ENCODE peak calls at places on chromosomes 6 and 20, in five cellular contexts. R, O, P, U and L are unnamed samples.

GRCh38 chr6:52551483-52552277 is 25.2 kb downstream of the TRAM2 start:
- DNase-seq in U (peak; percentile 26), R (peak; percentile 89), P (peak; percentile 83), O (peak; percentile 90), L (no peak)

GRCh38 chr20:1300083-1300840 is 28.7 kb downstream of the SDCBP2 start:
- DNase-seq in P (no peak), R (no peak), U (no peak), O (no peak), L (no peak)

GRCh38 chr6:15464211-15464725 is 198.6 kb downstream of the DTNBP1 start:
- DNase-seq in P (peak; percentile 27), R (no peak), U (no peak), O (no peak), L (no peak)

GRCh38 chr6:21931641-21932335 is 338.2 kb downstream of the SOX4 start:
- DNase-seq in O (peak; percentile 88), R (no peak), U (no peak), P (peak; percentile 59), L (no peak)

GRCh38 chr6:16108996-16109658 is 19.8 kb upstream of the MYLIP start:
- DNase-seq in P (no peak), R (no peak), O (no peak), U (no peak), L (no peak)

GRCh38 chr20:10610266-10610665 is 63.5 kb downstream of the JAG1 start:
- DNase-seq in P (peak; percentile 48), R (no peak), U (no peak), O (no peak), L (no peak)

GRCh38 chr6:129498556-129498940 is 211.4 kb downstream of the ARHGAP18 start:
- DNase-seq in P (peak; percentile 57), R (peak; percentile 71), U (no peak), O (peak; percentile 68), L (no peak)

GRCh38 chr6:39231386-39231785 is 2.1 kb upstream of the KCNK5 start:
- DNase-seq in O (no peak), R (no peak), U (no peak), P (no peak), L (no peak)

GRCh38 chr6:81808834-81809598 is 56.5 kb upstream of the TENT5A start:
- DNase-seq in P (peak; percentile 12), R (no peak), U (no peak), O (no peak), L (no peak)

GRCh38 chr6:103570431-103570830 is 1289.3 kb downstream of the HACE1 start:
- DNase-seq in P (no peak), O (no peak), R (no peak), U (no peak), L (no peak)

GRCh38 chr20:20363449-20364015 is 4.4 kb upstream of the INSM1 start:
- DNase-seq in R (no peak), P (no peak), O (no peak), U (peak; percentile 9), L (no peak)

GRCh38 chr20:31835977-31836852 is 9.2 kb downstream of the FOXS1 start:
- DNase-seq in O (peak; percentile 91), R (peak; percentile 96), U (no peak), P (peak; percentile 93), L (no peak)

GRCh38 chr6:34300332-34300751 is 51.5 kb upstream of the SMIM29 start:
- DNase-seq in P (no peak), R (no peak), U (no peak), O (no peak), L (no peak)

GRCh38 chr6:24991748-24992467 is 56.1 kb upstream of the RIPOR2 start:
- DNase-seq in U (peak; percentile 36), P (peak; percentile 64), R (peak; percentile 68), O (no peak), L (no peak)

GRCh38 chr6:6725120-6725833 is 136.8 kb downstream of the LY86 start:
- DNase-seq in O (no peak), U (no peak), R (no peak), P (no peak), L (no peak)

GRCh38 chr6:6723316-6723715 is 134.8 kb downstream of the LY86 start:
- DNase-seq in R (no peak), P (no peak), O (no peak), U (no peak), L (no peak)

GRCh38 chr6:6725834-6726194 is 137.3 kb downstream of the LY86 start:
- DNase-seq in P (no peak), R (no peak), O (no peak), U (no peak), L (no peak)

GRCh38 chr6:6723792-6724318 is 135.3 kb downstream of the LY86 start:
- DNase-seq in O (no peak), U (no peak), P (no peak), R (no peak), L (no peak)

DNA sequence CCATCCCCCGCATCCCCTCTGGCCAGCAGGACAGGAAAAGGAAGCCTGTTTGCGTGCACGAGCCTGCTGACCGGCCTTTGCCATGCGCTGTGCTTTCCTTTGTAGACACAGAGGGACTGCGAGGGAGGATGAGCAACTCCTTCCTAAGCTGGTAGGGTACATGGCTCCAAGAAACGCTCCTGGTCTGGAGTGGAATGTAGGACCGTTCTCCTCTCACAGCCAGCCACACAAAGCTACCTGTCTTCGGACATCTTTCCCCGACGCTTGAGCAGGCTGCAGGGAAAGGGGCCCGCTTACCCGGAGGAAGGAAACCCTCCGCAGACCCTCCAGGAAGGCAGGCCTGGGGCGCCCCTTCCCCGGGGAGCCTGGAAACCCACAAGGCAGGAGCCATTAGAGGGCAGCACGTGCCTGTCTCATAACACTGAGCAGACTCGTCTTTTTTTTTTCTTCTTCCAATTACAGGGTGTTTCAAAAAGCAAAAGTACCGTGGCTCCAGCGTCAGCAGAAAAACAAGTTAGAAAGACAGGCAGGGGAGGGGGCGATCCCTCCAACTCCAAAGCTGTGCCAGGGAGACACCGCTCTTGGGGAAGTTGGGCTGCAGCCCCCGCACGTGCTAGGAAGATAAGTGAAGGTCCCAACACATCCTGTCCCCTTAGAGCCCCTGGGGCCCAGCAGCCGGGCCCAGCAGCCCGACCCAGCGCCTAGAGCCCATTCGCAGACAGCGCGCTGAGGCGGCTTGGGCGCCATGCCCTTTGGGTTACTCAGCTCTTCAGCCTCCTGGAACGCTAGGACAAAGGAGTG is 136.0 kb downstream of the LY86 start:
- DNase-seq in U (peak; percentile 70), O (peak; percentile 68), R (peak; percentile 85), P (peak; percentile 76), L (peak; percentile 73)
- TF ChIP-seq CTCF in U (peak; percentile 82), O (peak; percentile 57), R (peak; percentile 71), P (peak; percentile 46), L (peak; percentile 86)

DNA sequence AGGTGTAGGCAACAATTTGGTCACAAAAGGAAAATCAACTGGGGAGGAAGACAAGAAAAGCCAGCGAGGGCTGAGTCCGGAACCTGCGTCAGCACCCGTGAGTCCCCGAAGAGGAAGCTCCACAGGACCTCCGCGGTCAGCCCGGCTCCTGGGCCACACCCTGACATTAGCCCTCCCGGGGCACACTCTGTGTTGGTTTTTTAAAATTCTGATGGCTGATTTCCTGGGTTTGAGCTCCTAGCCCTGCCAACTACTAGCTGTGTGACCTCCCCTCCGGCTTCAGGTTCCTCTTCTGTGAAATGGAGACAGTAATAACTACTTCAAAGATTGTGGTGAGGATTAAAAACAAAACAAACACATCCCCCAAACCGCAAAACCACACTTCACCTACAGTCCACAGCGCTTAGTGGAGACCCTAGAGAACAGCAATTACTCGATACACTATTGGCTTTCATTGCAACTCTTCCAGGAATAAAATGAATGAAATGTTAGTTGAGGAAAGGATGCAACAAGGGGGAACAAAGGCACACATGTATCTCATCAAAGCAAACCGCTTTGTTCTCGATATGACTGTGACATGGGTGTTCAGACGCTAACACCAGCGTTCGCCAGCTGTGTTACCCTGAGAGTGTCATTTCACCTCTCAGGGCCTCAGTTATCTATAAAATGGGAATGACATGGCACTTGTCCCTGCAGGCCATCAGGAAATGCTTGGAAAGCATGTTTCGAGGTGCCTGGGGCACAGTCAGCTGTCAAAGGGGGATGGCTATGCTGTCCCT is 984 bp downstream of the ZBP1 start:
- DNase-seq in O (no peak), R (no peak), P (no peak), U (no peak), L (no peak)
- TF ChIP-seq CTCF in O (no peak), R (no peak), P (no peak), U (no peak), L (no peak)

DNA sequence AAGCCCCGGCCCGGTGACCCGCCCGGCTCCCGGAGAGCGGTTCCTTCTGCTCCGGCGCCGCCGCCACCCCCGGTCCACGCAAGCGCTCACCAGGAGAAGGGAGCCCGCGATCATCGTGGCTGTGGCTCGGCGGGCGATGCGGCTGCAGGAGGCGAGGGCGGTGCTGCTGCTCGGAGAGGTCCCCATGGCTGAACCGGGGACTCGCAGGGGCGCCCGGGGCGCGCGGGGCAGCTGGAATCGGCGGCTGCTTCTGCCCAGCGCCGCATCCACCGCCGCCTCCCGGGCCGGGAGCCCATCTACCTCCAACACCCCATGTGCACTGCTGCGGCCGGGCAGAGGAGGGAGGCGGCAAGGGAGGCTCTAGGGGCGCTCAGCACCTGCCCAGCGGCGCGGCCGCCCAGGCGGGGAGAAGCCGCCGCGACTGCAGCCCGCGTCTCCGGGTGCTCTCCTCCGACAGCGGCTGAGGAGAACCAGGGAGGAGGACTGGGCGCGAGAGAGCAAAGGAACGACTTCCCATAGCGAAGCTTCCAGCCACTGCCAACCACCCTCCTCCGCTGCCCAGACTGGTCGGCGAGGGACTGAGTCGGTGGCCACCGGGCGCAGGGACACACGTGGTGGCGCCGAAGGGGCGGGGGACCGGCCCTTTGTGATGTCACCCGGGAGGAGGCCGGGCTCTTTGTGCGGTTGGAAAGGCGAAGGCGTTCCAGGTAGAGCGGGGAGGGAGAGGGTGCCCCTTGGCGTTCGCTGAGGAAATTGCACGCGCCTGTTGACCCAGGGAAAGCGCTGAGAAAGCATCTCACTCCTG is at the start of gene TNFRSF21:
- DNase-seq in U (peak; percentile 89), O (peak; percentile 79), P (peak; percentile 92), R (peak; percentile 95), L (peak; percentile 77)
- TF ChIP-seq CTCF in U (peak; percentile 93), O (peak; percentile 93), P (peak; percentile 96), R (peak; percentile 91), L (peak; percentile 92)

GRCh38 chr6:73732845-73733675 is 37.1 kb downstream of the CD109 start:
- DNase-seq in U (peak; percentile 78), R (peak; percentile 89), P (peak; percentile 83), O (peak; percentile 46), L (no peak)

GRCh38 chr6:73731285-73731684 is 35.3 kb downstream of the CD109 start:
- DNase-seq in P (no peak), R (no peak), O (no peak), U (no peak), L (no peak)

GRCh38 chr6:73734843-73735453 is 38.9 kb downstream of the CD109 start:
- DNase-seq in R (no peak), U (no peak), P (no peak), O (no peak), L (no peak)

GRCh38 chr6:73738367-73739028 is 42.5 kb downstream of the CD109 start:
- DNase-seq in O (peak; percentile 27), P (no peak), R (no peak), U (no peak), L (no peak)

DNA sequence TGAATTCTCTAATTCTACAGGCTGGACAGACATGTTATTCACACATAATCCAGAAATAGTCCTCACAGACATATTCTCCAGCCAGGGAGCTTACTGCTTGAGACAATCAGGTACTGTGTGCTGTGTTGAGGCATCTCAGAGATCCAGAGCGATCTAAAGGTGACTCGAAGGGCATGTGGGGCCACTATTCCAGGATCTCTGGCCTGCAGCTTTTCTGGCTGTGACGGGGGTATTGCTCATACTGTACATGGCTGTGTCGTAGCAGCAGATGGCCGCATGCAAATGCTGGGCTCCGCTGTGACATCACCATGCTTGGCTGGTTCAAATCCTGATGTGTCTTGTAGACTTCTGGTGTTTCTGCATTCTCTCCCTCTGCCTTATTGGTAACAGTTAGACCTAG is 37.8 kb downstream of the CD109 start:
- DNase-seq in O (no peak), R (no peak), P (no peak), U (no peak), L (no peak)
- TF ChIP-seq CTCF in O (no peak), R (no peak), P (no peak), U (no peak), L (no peak)